ENCODE peak calls at places on chromosomes 6 and 20, in seven cellular contexts. U, W, P, C, X, L and E are unnamed samples.

GRCh38 chr6:16591681-16592549 is 169.3 kb downstream of the ATXN1 start:
- DNase-seq in U (no peak), W (no peak), P (no peak), C (no peak), X (no peak), L (no peak), E (no peak)

GRCh38 chr20:38195041-38195504 is 30.0 kb upstream of the TGM2 start:
- DNase-seq in U (no peak), W (no peak), P (no peak), C (no peak), X (no peak), L (no peak), E (no peak)

GRCh38 chr20:33753763-33754162 is 22.0 kb downstream of the ZNF341 start:
- DNase-seq in U (no peak), W (no peak), P (peak; percentile 91), C (no peak), X (no peak), L (no peak), E (no peak)

GRCh38 chr6:150373260-150373701 is 4.5 kb downstream of the IYD start:
- DNase-seq in U (peak; percentile 64), W (no peak), P (peak; percentile 7), C (peak; percentile 53), X (no peak), L (peak; percentile 34), E (no peak)

GRCh38 chr6:52261229-52261628 is 16.9 kb upstream of the IL17F start:
- DNase-seq in U (no peak), W (no peak), P (no peak), C (no peak), X (no peak), L (no peak), E (peak; percentile 62)

GRCh38 chr20:609371-609964 is 641 bp downstream of the TCF15 start:
- DNase-seq in U (no peak), W (no peak), P (no peak), C (no peak), X (no peak), L (no peak), E (no peak)

GRCh38 chr6:80376411-80376810 is 269.9 kb downstream of the BCKDHB start:
- DNase-seq in U (no peak), W (no peak), P (no peak), C (no peak), X (no peak), L (no peak), E (no peak)

GRCh38 chr6:34981951-34982350 is 92.9 kb downstream of the ANKS1A start:
- DNase-seq in U (no peak), W (no peak), P (no peak), C (no peak), X (no peak), L (no peak), E (no peak)

GRCh38 chr6:1027109-1027794 is 284.6 kb upstream of the FOXQ1 start:
- DNase-seq in U (no peak), W (no peak), P (no peak), C (no peak), X (no peak), L (no peak), E (peak; percentile 52)

GRCh38 chr6:98579941-98580340 is 254.4 kb upstream of the POU3F2 start:
- DNase-seq in U (no peak), W (no peak), P (no peak), C (no peak), X (no peak), L (no peak), E (no peak)

GRCh38 chr6:46743425-46744158 is 3.1 kb upstream of the ANKRD66 start:
- DNase-seq in U (no peak), W (no peak), P (no peak), C (no peak), X (no peak), L (no peak), E (no peak)

GRCh38 chr6:110609101-110609500 is 132.7 kb upstream of the SLC22A16 start:
- DNase-seq in U (no peak), W (no peak), P (no peak), C (no peak), X (no peak), L (no peak), E (no peak)

GRCh38 chr20:57884956-57885355 is 175.1 kb upstream of the PMEPA1 start:
- DNase-seq in U (no peak), W (no peak), P (no peak), C (no peak), X (no peak), L (no peak), E (no peak)

GRCh38 chr20:38723069-38723981 is 961 bp upstream of the SLC32A1 start:
- DNase-seq in U (no peak), W (no peak), P (no peak), C (no peak), X (no peak), L (no peak), E (no peak)

GRCh38 chr6:122995930-122996796 is at the start of gene CLVS2:
- DNase-seq in U (no peak), W (peak; percentile 63), P (no peak), C (no peak), X (no peak), L (no peak), E (no peak)

GRCh38 chr6:104784884-104785283 is 74.8 kb downstream of the HACE1 start:
- DNase-seq in U (no peak), W (no peak), P (no peak), C (no peak), X (no peak), L (no peak), E (no peak)

GRCh38 chr6:107704377-107705013 is 119.6 kb downstream of the SCML4 start:
- DNase-seq in U (no peak), W (no peak), P (peak; percentile 48), C (no peak), X (no peak), L (no peak), E (no peak)

GRCh38 chr6:137214931-137215330 is 4.3 kb downstream of the IFNGR1 start:
- DNase-seq in U (no peak), W (no peak), P (no peak), C (no peak), X (no peak), L (no peak), E (no peak)
- H3K4me3 ChIP-seq in U (peak overlapping the region; percentile 95), W (peak overlapping the region; percentile 28), P (no peak overlapping the region), C (no peak overlapping the region), X (no peak overlapping the region), L (peak overlapping the region; percentile 78), E (no peak overlapping the region)

DNA sequence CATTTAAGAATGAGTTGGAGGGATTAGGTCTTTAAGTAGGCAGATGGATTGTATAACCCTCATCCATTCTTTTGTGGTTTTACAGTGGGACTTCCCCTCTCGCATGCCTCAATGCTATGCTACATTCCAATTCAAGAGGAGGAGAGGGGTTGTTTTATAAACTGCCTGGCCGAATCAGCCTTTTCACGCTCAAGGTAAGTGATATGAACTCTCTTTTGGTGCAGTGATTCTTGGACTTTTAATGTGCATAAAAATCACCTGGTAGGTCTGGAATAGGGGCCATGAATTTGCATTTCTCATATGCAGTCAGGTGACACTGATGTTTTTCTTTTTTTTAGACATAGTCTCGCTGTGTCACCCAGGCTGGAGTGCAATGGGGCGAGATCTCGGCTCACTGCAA is 10.8 kb downstream of the ASXL1 start:
- DNase-seq in U (no peak), W (no peak), P (no peak), C (no peak), X (no peak), L (no peak), E (no peak)
- H3K36me3 ChIP-seq in U (peaks cover 36% of the 10 kb centered on the region), W (peaks cover 3% of the 10 kb centered on the region), P (peaks cover 44% of the 10 kb centered on the region), C (no peaks in the 10 kb centered on the region), X (peaks cover 8% of the 10 kb centered on the region), L (peaks cover 42% of the 10 kb centered on the region), E (peaks cover 5% of the 10 kb centered on the region)

GRCh38 chr6:31713991-31714684 is 1.0 kb upstream of the LY6G6D start:
- DNase-seq in U (no peak), W (no peak), P (no peak), C (no peak), X (no peak), L (no peak), E (no peak)

GRCh38 chr6:31713465-31713864 is 1.7 kb upstream of the LY6G6D start:
- DNase-seq in U (no peak), W (no peak), P (no peak), C (no peak), X (no peak), L (no peak), E (no peak)

GRCh38 chr6:31711233-31711632 is 3.9 kb upstream of the LY6G6D start:
- DNase-seq in U (no peak), W (no peak), P (no peak), C (no peak), X (no peak), L (no peak), E (no peak)

GRCh38 chr6:31710490-31711219 is 4.0 kb downstream of the LY6G6F start:
- DNase-seq in U (no peak), W (no peak), P (no peak), C (no peak), X (no peak), L (no peak), E (no peak)

GRCh38 chr6:31712296-31712695 is 2.9 kb upstream of the LY6G6D start:
- DNase-seq in U (no peak), W (no peak), P (no peak), C (no peak), X (no peak), L (no peak), E (no peak)
- H3K27me3 ChIP-seq in U (no peaks in the 10 kb centered on the region), W (no peaks in the 10 kb centered on the region), P (no peaks in the 10 kb centered on the region), C (no peaks in the 10 kb centered on the region), X (no peaks in the 10 kb centered on the region), L (peaks cover 9% of the 10 kb centered on the region), E (peaks cover 6% of the 10 kb centered on the region)

DNA sequence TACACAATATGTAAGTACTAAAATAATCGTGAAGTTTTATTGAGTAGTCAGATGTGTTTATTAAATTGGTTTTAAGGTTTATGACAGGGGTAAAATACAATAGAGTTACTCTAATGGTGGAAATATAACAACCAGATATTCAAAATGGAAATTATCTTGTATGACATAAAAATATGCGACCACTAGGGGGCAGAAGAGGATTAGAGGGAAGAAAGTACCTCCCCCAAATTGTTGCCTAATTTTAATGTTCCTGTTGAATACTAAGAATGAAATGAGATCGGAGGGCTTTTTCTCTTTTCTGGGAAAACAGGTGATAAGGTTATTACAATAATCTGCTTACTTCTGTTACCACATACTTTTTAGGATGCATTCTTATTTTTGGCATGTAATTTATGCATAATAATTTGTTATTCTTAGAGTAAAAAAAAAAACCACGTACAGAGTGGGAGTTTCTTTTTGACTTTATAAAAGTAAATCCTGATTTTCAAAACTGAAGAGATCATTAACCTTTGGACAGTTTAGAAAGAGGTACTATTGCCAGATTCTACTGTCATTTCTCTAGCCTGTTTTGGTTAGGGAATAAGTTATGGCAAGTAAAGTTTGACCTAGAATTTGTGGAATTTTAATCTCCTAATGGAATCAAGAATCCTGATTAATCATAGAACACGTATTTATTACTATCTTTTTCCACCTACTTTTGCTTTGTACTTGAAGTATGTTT is 159.2 kb downstream of the CD109 start:
- DNase-seq in U (no peak), W (no peak), P (peak; percentile 11), C (no peak), X (peak; percentile 18), L (no peak), E (no peak)
- H3K4me3 ChIP-seq in U (no peak overlapping the region), W (peak overlapping the region; percentile 23), P (no peak overlapping the region), C (no peak overlapping the region), X (no peak overlapping the region), L (peak overlapping the region; percentile 16), E (no peak overlapping the region)